ENCODE peak calls at places on chromosomes 5 and 9, in ten cellular contexts. E is CD4-positive, CD25-positive, alpha-beta regulatory T cell; A is left ventricle myocardium inferior; O is fibroblast of lung; K is heart right ventricle; V is cardiac muscle cell; D is PC-3; G is right atrium auricular region; R is aorta; Z is A673. C is an unnamed sample. For H3K4me1, the result is how much of the 10 kb centered on the place peaks cover.

GRCh38 chr5:149549461-149550266 is 1.6 kb downstream of the CSNK1A1 start:
- DNase-seq in K (no peak), R (no peak), A (no peak), Z (peak), G (no peak), O (peak), D (peak), V (peak), E (peak), C (peak)

GRCh38 chr5:89064691-89065207 is 181.8 kb upstream of the MEF2C start:
- DNase-seq in G (no peak), R (no peak), A (no peak), D (no peak), V (no peak), E (no peak), K (no peak), O (peak), Z (no peak), C (peak)

GRCh38 chr5:58582004-58582403 is 871 bp upstream of the RAB3C start:
- DNase-seq in R (no peak), E (no peak), O (no peak), V (peak), Z (peak), G (no peak), K (no peak), D (no peak), A (no peak), C (no peak)

GRCh38 chr9:132486706-132487350 is 76.8 kb downstream of the CFAP77 start:
- DNase-seq in R (peak), O (no peak), V (no peak), D (no peak), K (no peak), Z (no peak), E (no peak), G (no peak), A (no peak), C (peak)

GRCh38 chr5:115389074-115389798 is 92.8 kb upstream of the CCDC112 start:
- DNase-seq in V (peak), A (no peak), O (peak), G (no peak), R (no peak), E (no peak), K (no peak), D (no peak), Z (no peak), C (no peak)

GRCh38 chr9:350354-350753 is 135.7 kb downstream of the DOCK8 start:
- DNase-seq in E (no peak), V (no peak), O (no peak), R (no peak), G (no peak), D (no peak), K (no peak), Z (no peak), A (no peak), C (no peak)

GRCh38 chr9:36423196-36423595 is 23.1 kb upstream of the RNF38 start:
- DNase-seq in D (no peak), Z (no peak), G (no peak), K (no peak), E (no peak), A (no peak), R (no peak), V (no peak), O (no peak), C (peak)

GRCh38 chr9:105341784-105342183 is 97.3 kb downstream of the SLC44A1 start:
- DNase-seq in D (no peak), O (peak), K (no peak), G (no peak), E (no peak), A (no peak), V (no peak), Z (no peak), R (no peak), C (no peak)

GRCh38 chr5:159763564-159763963 is 152.7 kb upstream of the ADRA1B start:
- DNase-seq in Z (no peak), R (no peak), A (no peak), G (no peak), V (no peak), K (no peak), O (peak), D (no peak), E (no peak), C (no peak)

DNA sequence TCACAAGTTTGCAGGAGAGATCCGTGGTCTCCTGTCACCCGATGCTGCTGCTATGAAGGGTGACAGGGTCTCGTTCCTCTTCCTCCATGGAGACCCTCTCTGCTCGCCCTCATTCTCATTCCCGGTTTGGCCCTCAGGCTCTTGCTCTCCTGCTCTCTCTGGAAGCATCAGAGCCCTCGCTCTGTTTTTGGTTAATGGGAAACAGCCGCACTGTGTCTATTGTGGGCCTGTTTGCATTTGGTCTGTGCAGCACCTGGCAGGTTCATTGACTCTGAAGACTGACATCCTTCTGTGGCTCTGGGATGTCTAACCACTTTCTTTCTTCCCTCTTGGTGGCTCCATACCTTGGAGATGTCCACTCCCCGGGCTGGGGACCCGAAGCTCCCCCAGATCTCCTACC is 12.7 kb upstream of the FAM163B start:
- DNase-seq in E (no peak), Z (no peak), D (no peak), O (no peak), K (no peak), A (no peak), R (no peak), V (no peak), G (no peak), C (no peak)
- H3K4me1 ChIP-seq in E (under half), Z (under half), D (under half), O (under half), K (under half), A (under half), R (under half), V (under half), G (under half), C (under half)

GRCh38 chr9:136845465-136846261 is 3.4 kb downstream of the AJM1 start:
- DNase-seq in V (no peak), Z (no peak), D (no peak), K (no peak), O (no peak), E (no peak), G (no peak), R (no peak), A (no peak), C (no peak)
- H3K4me1 ChIP-seq in V (under half), Z (under half), D (under half), K (half or more), O (under half), E (half or more), G (half or more), R (under half), A (half or more), C (under half)

DNA sequence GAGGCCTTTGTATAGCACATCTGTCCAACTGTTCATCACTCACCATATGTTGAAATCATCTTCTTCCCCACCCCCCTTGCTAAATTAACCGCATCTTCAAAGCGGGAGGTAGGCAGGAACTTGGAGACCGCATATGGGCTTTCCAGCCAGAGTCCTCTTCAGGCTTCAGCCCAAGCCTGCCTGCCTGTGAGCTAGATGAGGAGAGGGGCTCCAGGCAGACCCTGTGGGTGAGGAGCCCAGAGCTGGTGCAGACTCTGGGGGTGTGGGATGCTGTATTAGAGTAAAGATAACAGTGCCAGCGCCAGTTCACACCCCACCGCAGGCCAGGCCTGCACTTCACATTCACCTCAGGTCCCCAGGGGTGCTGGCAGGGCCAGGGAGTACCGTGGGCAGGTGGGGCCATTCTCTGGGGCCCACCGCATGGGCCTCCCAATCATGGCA is 16.2 kb downstream of the PRRC2B start:
- DNase-seq in K (no peak), A (no peak), O (peak), D (no peak), G (no peak), E (peak), V (no peak), Z (no peak), R (peak), C (no peak)
- H3K4me1 ChIP-seq in K (half or more), A (half or more), O (under half), D (under half), G (half or more), E (half or more), V (under half), Z (under half), R (under half), C (under half)

DNA sequence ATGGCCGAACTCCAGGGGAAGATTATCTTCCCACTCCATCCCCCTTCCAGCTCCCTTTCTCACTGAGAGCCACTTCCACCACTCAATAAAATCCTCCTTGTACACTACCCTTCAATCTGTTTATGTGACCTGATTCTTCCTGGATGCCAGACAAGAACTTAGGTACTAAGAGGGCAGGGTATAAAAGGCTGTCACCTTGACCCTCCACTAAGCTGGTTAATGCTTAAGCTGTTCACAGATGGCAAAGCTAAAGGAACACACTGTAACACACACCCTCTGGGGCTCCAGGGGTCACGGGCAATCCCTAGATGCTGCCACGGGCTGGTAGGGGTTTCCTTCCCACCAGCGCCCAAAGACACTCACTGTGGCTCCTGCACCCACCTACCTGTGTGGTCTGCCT is 58.6 kb upstream of the IL6ST start:
- DNase-seq in E (no peak), O (no peak), Z (no peak), D (no peak), V (no peak), G (no peak), K (no peak), A (no peak), R (no peak), C (no peak)
- H3K4me1 ChIP-seq in E (half or more), O (under half), Z (under half), D (under half), V (under half), G (under half), K (under half), A (under half), R (under half), C (under half)

DNA sequence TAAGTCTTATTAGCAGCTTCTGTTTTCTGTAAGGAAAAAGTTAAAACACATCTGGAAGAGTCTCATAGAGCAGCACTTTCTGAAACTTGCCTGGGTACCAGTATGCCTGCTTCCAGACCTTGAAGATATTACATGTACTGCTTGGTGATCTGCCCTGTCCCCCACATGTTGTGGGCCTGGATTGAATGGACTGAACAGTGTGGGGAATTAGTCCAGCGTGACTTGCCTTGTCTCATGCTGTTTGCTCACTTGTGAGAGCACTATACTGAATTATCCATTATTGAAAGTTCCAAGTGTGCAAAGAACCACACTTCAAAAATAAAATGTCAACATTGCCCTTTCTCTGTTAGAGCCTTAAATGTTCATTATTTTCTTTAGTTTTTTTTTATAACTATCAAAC is 8.9 kb downstream of the CTNNA1 start:
- DNase-seq in K (no peak), V (no peak), O (no peak), G (no peak), R (no peak), E (no peak), Z (no peak), D (no peak), A (no peak), C (no peak)
- H3K4me1 ChIP-seq in K (half or more), V (under half), O (under half), G (half or more), R (under half), E (under half), Z (under half), D (under half), A (half or more), C (under half)

C was measured in HAP-1.